ENCODE peak calls at places on chromosome 14, in five cellular contexts. C is left lung, G is spleen, A is GM23338, N is H1. T is an unnamed sample.

GRCh38 chr14:44453433-44454171 is 53.5 kb downstream of the FSCB start:
- DNase-seq in C (no peak), G (no peak), A (no peak), N (no peak), T (no peak)

GRCh38 chr14:104400355-104400754 is 179.2 kb upstream of the C14orf180 start:
- DNase-seq in C (no peak), G (no peak), A (no peak), N (no peak), T (no peak)

GRCh38 chr14:103904493-103905107 is 23.7 kb upstream of the TDRD9 start:
- DNase-seq in C (no peak), G (no peak), A (no peak), N (no peak), T (no peak)

GRCh38 chr14:67207810-67208209 is 18.6 kb downstream of the GARIN2 start:
- DNase-seq in C (no peak), G (no peak), A (no peak), N (no peak), T (no peak)

GRCh38 chr14:103514596-103515421 is 7.8 kb downstream of the CKB start:
- DNase-seq in C (peak; percentile 61), G (peak; percentile 51), A (no peak), N (no peak), T (no peak)

GRCh38 chr14:93980464-93981201 is 4.3 kb upstream of the ASB2 start:
- DNase-seq in C (no peak), G (no peak), A (no peak), N (no peak), T (no peak)

GRCh38 chr14:99349721-99350495 is 77.9 kb upstream of the BCL11B start:
- DNase-seq in C (no peak), G (no peak), A (no peak), N (no peak), T (no peak)

GRCh38 chr14:95222151-95222631 is 64.9 kb upstream of the DICER1 start:
- DNase-seq in C (no peak), G (no peak), A (peak; percentile 45), N (no peak), T (no peak)

GRCh38 chr14:39233680-39234326 is at the start of gene MIA2:
- DNase-seq in C (no peak), G (no peak), A (no peak), N (no peak), T (no peak)

GRCh38 chr14:70448633-70449032 is 3.3 kb upstream of the ADAM21 start:
- DNase-seq in C (no peak), G (no peak), A (no peak), N (no peak), T (no peak)

GRCh38 chr14:88831285-88831684 is 6.8 kb downstream of the TTC8 start:
- DNase-seq in C (no peak), G (no peak), A (no peak), N (no peak), T (no peak)

GRCh38 chr14:38203929-38204716 is 3.6 kb upstream of the SSTR1 start:
- DNase-seq in C (no peak), G (no peak), A (peak; percentile 43), N (no peak), T (no peak)

GRCh38 chr14:74429221-74429691 is 3.2 kb upstream of the SYNDIG1L start:
- DNase-seq in C (no peak), G (no peak), A (peak; percentile 90), N (peak; percentile 71), T (no peak)

GRCh38 chr14:81855007-81855406 is 321.4 kb upstream of the SEL1L start:
- DNase-seq in C (no peak), G (no peak), A (no peak), N (no peak), T (no peak)

GRCh38 chr14:32319368-32320049 is 9.6 kb upstream of the AKAP6 start:
- DNase-seq in C (no peak), G (no peak), A (no peak), N (no peak), T (no peak)

GRCh38 chr14:36807727-36808126 is 146.1 kb downstream of the PAX9 start:
- DNase-seq in C (no peak), G (no peak), A (no peak), N (no peak), T (no peak)

GRCh38 chr14:94004015-94004414 is 6.9 kb downstream of the CCDC197 start:
- DNase-seq in C (no peak), G (no peak), A (no peak), N (no peak), T (no peak)

GRCh38 chr14:103348154-103348553 is 14.1 kb downstream of the EIF5 start:
- DNase-seq in C (no peak), G (no peak), A (no peak), N (no peak), T (no peak)

GRCh38 chr14:21428930-21429329 is 27.0 kb downstream of the CHD8 start:
- DNase-seq in C (no peak), G (no peak), A (no peak), N (no peak), T (no peak)

GRCh38 chr14:101736585-101736984 is 24.9 kb upstream of the PPP2R5C start:
- DNase-seq in C (no peak), G (peak; percentile 67), A (no peak), N (no peak), T (no peak)

GRCh38 chr14:101501341-101501740 is 60.0 kb upstream of the DIO3 start:
- DNase-seq in C (peak; percentile 39), G (peak; percentile 23), A (no peak), N (no peak), T (no peak)

GRCh38 chr14:88289996-88290395 is 33.1 kb downstream of the KCNK10 start:
- DNase-seq in C (no peak), G (no peak), A (no peak), N (no peak), T (no peak)

GRCh38 chr14:52683985-52684520 is 11.3 kb downstream of the ERO1A start:
- DNase-seq in C (no peak), G (no peak), A (no peak), N (no peak), T (no peak)

GRCh38 chr14:102020058-102020971 is 55.9 kb downstream of the DYNC1H1 start:
- DNase-seq in C (no peak), G (no peak), A (no peak), N (no peak), T (peak; percentile 70)

GRCh38 chr14:72932893-72933292 is 6.6 kb downstream of the DCAF4 start:
- DNase-seq in C (no peak), G (peak; percentile 16), A (peak; percentile 28), N (no peak), T (no peak)

GRCh38 chr14:100159107-100159864 is at the start of gene DEGS2:
- DNase-seq in C (peak; percentile 88), G (peak; percentile 89), A (peak; percentile 87), N (peak; percentile 83), T (peak; percentile 53)

GRCh38 chr14:31038521-31039166 is 12.5 kb upstream of the STRN3 start:
- DNase-seq in C (no peak), G (no peak), A (no peak), N (no peak), T (no peak)

GRCh38 chr14:51554339-51554920 is 97.3 kb upstream of the FRMD6 start:
- DNase-seq in C (no peak), G (no peak), A (no peak), N (no peak), T (no peak)

GRCh38 chr14:20503905-20504304 is 1.4 kb upstream of the RNASE10 start:
- DNase-seq in C (no peak), G (no peak), A (no peak), N (no peak), T (no peak)

GRCh38 chr14:102777711-102778615 is 714 bp downstream of the TRAF3 start:
- DNase-seq in C (peak; percentile 86), G (peak; percentile 88), A (peak; percentile 33), N (no peak), T (no peak)

GRCh38 chr14:104600141-104600643 is 4.4 kb downstream of the TMEM179 start:
- DNase-seq in C (peak; percentile 68), G (peak; percentile 56), A (no peak), N (no peak), T (no peak)

GRCh38 chr14:93898081-93898611 is 29.0 kb upstream of the FAM181A start:
- DNase-seq in C (no peak), G (no peak), A (no peak), N (no peak), T (no peak)

GRCh38 chr14:95147597-95147996 is 9.7 kb downstream of the DICER1 start:
- DNase-seq in C (no peak), G (no peak), A (no peak), N (no peak), T (no peak)

GRCh38 chr14:25516838-25517237 is 466.9 kb upstream of the STXBP6 start:
- DNase-seq in C (no peak), G (no peak), A (peak; percentile 52), N (peak; percentile 54), T (no peak)

GRCh38 chr14:24378981-24379906 is 11.3 kb downstream of the NFATC4 start:
- DNase-seq in C (no peak), G (no peak), A (no peak), N (no peak), T (no peak)

GRCh38 chr14:55071870-55072640 is 20.6 kb downstream of the MAPK1IP1L start:
- DNase-seq in C (no peak), G (no peak), A (no peak), N (no peak), T (no peak)

GRCh38 chr14:35355981-35356839 is 48.3 kb downstream of the NFKBIA start:
- DNase-seq in C (no peak), G (no peak), A (no peak), N (no peak), T (no peak)

DNA sequence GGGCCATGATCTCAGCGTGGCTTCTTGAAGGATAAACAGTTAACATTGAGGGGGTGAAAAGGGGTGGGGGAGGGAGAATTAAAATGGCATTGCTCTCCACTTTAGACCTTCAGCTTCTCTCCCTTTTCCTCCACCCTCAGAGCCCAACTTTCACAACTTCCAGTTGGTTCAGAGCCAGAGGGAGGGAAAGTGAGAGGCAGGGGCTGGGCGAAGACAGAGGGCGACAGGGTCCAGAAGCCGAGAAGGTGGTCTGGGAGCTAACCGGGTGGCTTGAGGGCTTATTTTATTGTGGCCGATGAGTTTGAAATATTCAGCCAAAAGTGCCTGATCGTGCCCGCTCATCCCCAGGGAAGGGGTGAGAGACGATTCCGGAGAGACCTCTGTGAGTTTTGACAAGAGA is 4.1 kb downstream of the BMP4 start:
- DNase-seq in C (no peak), G (no peak), A (peak; percentile 52), N (no peak), T (no peak)
- H3K4me1 ChIP-seq in C (peaks cover 4% of the 10 kb centered on the region), G (peaks cover 45% of the 10 kb centered on the region), A (peaks cover 46% of the 10 kb centered on the region), N (peaks cover 15% of the 10 kb centered on the region), T (peaks cover 24% of the 10 kb centered on the region)

GRCh38 chr14:61472801-61473376 is 151.5 kb downstream of the PRKCH start:
- DNase-seq in C (no peak), G (peak; percentile 80), A (no peak), N (no peak), T (peak; percentile 61)
- H3K27ac ChIP-seq in C (peak overlapping the region; percentile 98), G (peak overlapping the region; percentile 97), A (no peak overlapping the region), N (no peak overlapping the region), T (peak overlapping the region; percentile 42)

DNA sequence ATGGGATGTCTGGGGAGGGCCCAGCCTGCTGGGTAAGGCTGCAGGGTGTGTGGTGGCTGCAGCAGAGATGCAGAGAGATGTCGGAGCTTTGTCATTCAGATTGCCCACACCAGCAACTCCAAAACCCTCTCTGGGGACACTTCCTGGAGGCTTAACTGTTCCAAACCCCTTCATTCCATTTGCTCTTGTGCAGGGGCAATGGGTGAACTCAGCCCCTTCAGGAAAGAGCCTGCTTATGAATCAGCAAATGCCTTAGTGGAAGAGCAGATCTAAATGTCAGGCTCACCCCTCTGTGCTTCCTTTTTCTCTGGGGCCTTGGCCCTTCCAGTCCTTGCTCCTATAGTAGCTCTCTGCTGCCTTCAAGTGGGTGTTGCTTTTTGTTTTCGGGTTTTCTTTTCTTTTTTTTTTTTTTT is 36.7 kb upstream of the GPATCH2L start:
- DNase-seq in C (no peak), G (no peak), A (peak; percentile 57), N (no peak), T (no peak)
- TF ChIP-seq CTCF in C (no peak), G (no peak), A (peak; percentile 27), N (peak; percentile 22), T (no peak)

GRCh38 chr14:68364823-68365222 is 428.0 kb downstream of the ZFP36L1 start:
- DNase-seq in C (no peak), G (no peak), A (peak; percentile 50), N (no peak), T (no peak)
- H3K4me1 ChIP-seq in C (peaks cover 4% of the 10 kb centered on the region), G (peaks cover 72% of the 10 kb centered on the region), A (peaks cover 17% of the 10 kb centered on the region), N (peaks cover 7% of the 10 kb centered on the region), T (peaks cover 24% of the 10 kb centered on the region)